ENCODE peak calls at places on chromosomes 6 and 20, in five cellular contexts. One of them, this sample, is unnamed.

GRCh38 chr6:38799529-38800184 is 84.5 kb downstream of the DNAH8 start:
- DNase-seq in cardiac fibroblast: no peak
- DNase-seq in nephron progenitor cell: no peak
- DNase-seq in astrocyte: no peak
- DNase-seq in AG09309: no peak
- DNase-seq in this sample: no peak

GRCh38 chr20:18314786-18315406 is 26.6 kb downstream of the ZNF133 start:
- DNase-seq in astrocyte: peak
- DNase-seq in nephron progenitor cell: no peak
- DNase-seq in AG09309: peak
- DNase-seq in cardiac fibroblast: peak
- DNase-seq in this sample: no peak

GRCh38 chr20:9971746-9972145 is 63.0 kb upstream of the ANKEF1 start:
- DNase-seq in cardiac fibroblast: no peak
- DNase-seq in AG09309: no peak
- DNase-seq in nephron progenitor cell: no peak
- DNase-seq in astrocyte: no peak
- DNase-seq in this sample: no peak

GRCh38 chr20:45368221-45368980 is 5.4 kb downstream of the SYS1 start:
- DNase-seq in nephron progenitor cell: no peak
- DNase-seq in astrocyte: no peak
- DNase-seq in AG09309: no peak
- DNase-seq in cardiac fibroblast: no peak
- DNase-seq in this sample: no peak

GRCh38 chr6:125748534-125749111 is 809 bp upstream of the HEY2 start:
- DNase-seq in astrocyte: no peak
- DNase-seq in AG09309: no peak
- DNase-seq in nephron progenitor cell: no peak
- DNase-seq in cardiac fibroblast: peak
- DNase-seq in this sample: no peak

GRCh38 chr6:89411019-89411268 is 1.1 kb downstream of the RRAGD start:
- DNase-seq in AG09309: no peak
- DNase-seq in astrocyte: no peak
- DNase-seq in cardiac fibroblast: no peak
- DNase-seq in nephron progenitor cell: no peak
- DNase-seq in this sample: no peak

GRCh38 chr6:28553986-28554881 is 28.6 kb downstream of the GPX5 start:
- DNase-seq in astrocyte: no peak
- DNase-seq in cardiac fibroblast: peak
- DNase-seq in AG09309: no peak
- DNase-seq in nephron progenitor cell: peak
- DNase-seq in this sample: no peak

GRCh38 chr6:7107578-7108195 is at the start of gene RREB1:
- DNase-seq in AG09309: no peak
- DNase-seq in nephron progenitor cell: peak
- DNase-seq in cardiac fibroblast: peak
- DNase-seq in astrocyte: peak
- DNase-seq in this sample: peak

GRCh38 chr6:6315660-6316059 is 4.8 kb downstream of the F13A1 start:
- DNase-seq in nephron progenitor cell: peak
- DNase-seq in astrocyte: no peak
- DNase-seq in AG09309: no peak
- DNase-seq in cardiac fibroblast: peak
- DNase-seq in this sample: no peak

GRCh38 chr20:15831201-15831600 is 742.0 kb downstream of the KIF16B start:
- DNase-seq in AG09309: no peak
- DNase-seq in nephron progenitor cell: no peak
- DNase-seq in cardiac fibroblast: no peak
- DNase-seq in astrocyte: no peak
- DNase-seq in this sample: no peak

GRCh38 chr20:34808583-34808982 is 16.9 kb downstream of the NCOA6 start:
- DNase-seq in cardiac fibroblast: no peak
- DNase-seq in astrocyte: no peak
- DNase-seq in AG09309: no peak
- DNase-seq in nephron progenitor cell: no peak
- DNase-seq in this sample: no peak

GRCh38 chr20:61310954-61311353 is 58.9 kb downstream of the CDH4 start:
- DNase-seq in cardiac fibroblast: no peak
- DNase-seq in AG09309: no peak
- DNase-seq in astrocyte: no peak
- DNase-seq in nephron progenitor cell: no peak
- DNase-seq in this sample: no peak

GRCh38 chr6:159700970-159701369 is 7.9 kb upstream of the SOD2 start:
- DNase-seq in nephron progenitor cell: no peak
- DNase-seq in AG09309: no peak
- DNase-seq in astrocyte: peak
- DNase-seq in cardiac fibroblast: no peak
- DNase-seq in this sample: no peak

GRCh38 chr6:139698526-139699182 is 324.2 kb upstream of the CITED2 start:
- DNase-seq in AG09309: no peak
- DNase-seq in cardiac fibroblast: peak
- DNase-seq in astrocyte: no peak
- DNase-seq in nephron progenitor cell: no peak
- DNase-seq in this sample: no peak

GRCh38 chr6:165616116-165616515 is 46.9 kb downstream of the PDE10A start:
- DNase-seq in AG09309: no peak
- DNase-seq in astrocyte: no peak
- DNase-seq in nephron progenitor cell: no peak
- DNase-seq in cardiac fibroblast: peak
- DNase-seq in this sample: no peak

GRCh38 chr6:128174724-128175123 is 273.9 kb upstream of the THEMIS start:
- DNase-seq in nephron progenitor cell: no peak
- DNase-seq in astrocyte: no peak
- DNase-seq in AG09309: no peak
- DNase-seq in cardiac fibroblast: no peak
- DNase-seq in this sample: no peak

GRCh38 chr20:10060223-10060622 is 25.4 kb downstream of the ANKEF1 start:
- DNase-seq in nephron progenitor cell: peak
- DNase-seq in cardiac fibroblast: no peak
- DNase-seq in AG09309: no peak
- DNase-seq in astrocyte: no peak
- DNase-seq in this sample: no peak

GRCh38 chr20:1734269-1734858 is 76.8 kb upstream of the SIRPG start:
- DNase-seq in AG09309: no peak
- DNase-seq in nephron progenitor cell: no peak
- DNase-seq in astrocyte: no peak
- DNase-seq in cardiac fibroblast: no peak
- DNase-seq in this sample: peak

GRCh38 chr6:1382883-1383728 is 6.3 kb upstream of the FOXF2 start:
- DNase-seq in AG09309: no peak
- DNase-seq in astrocyte: no peak
- DNase-seq in nephron progenitor cell: peak
- DNase-seq in cardiac fibroblast: no peak
- DNase-seq in this sample: no peak

GRCh38 chr20:40651121-40651520 is 37.9 kb downstream of the MAFB start:
- DNase-seq in cardiac fibroblast: peak
- DNase-seq in nephron progenitor cell: no peak
- DNase-seq in astrocyte: peak
- DNase-seq in AG09309: no peak
- DNase-seq in this sample: no peak

GRCh38 chr20:6058684-6059295 is 4.9 kb upstream of the LRRN4 start:
- DNase-seq in nephron progenitor cell: no peak
- DNase-seq in cardiac fibroblast: peak
- DNase-seq in astrocyte: peak
- DNase-seq in AG09309: no peak
- DNase-seq in this sample: no peak

GRCh38 chr6:14726816-14727493 is 518.9 kb upstream of the JARID2 start:
- DNase-seq in cardiac fibroblast: peak
- DNase-seq in nephron progenitor cell: no peak
- DNase-seq in AG09309: no peak
- DNase-seq in astrocyte: peak
- DNase-seq in this sample: no peak

GRCh38 chr6:24524801-24525200 is 30.0 kb downstream of the ALDH5A1 start:
- DNase-seq in AG09309: peak
- DNase-seq in astrocyte: peak
- DNase-seq in cardiac fibroblast: peak
- DNase-seq in nephron progenitor cell: peak
- DNase-seq in this sample: no peak

GRCh38 chr6:121503633-121504032 is 68.2 kb downstream of the GJA1 start:
- DNase-seq in AG09309: no peak
- DNase-seq in nephron progenitor cell: no peak
- DNase-seq in cardiac fibroblast: peak
- DNase-seq in astrocyte: peak
- DNase-seq in this sample: no peak

GRCh38 chr6:123398072-123398471 is 238.7 kb downstream of the TRDN start:
- DNase-seq in astrocyte: no peak
- DNase-seq in nephron progenitor cell: no peak
- DNase-seq in cardiac fibroblast: no peak
- DNase-seq in AG09309: no peak
- DNase-seq in this sample: no peak

GRCh38 chr20:10521836-10522235 is 86.7 kb downstream of the SLX4IP start:
- DNase-seq in nephron progenitor cell: no peak
- DNase-seq in astrocyte: no peak
- DNase-seq in AG09309: no peak
- DNase-seq in cardiac fibroblast: no peak
- DNase-seq in this sample: no peak

GRCh38 chr20:1296117-1296610 is 30.1 kb downstream of the SNPH start:
- DNase-seq in nephron progenitor cell: no peak
- DNase-seq in astrocyte: no peak
- DNase-seq in cardiac fibroblast: no peak
- DNase-seq in AG09309: no peak
- DNase-seq in this sample: no peak

GRCh38 chr6:83985308-83985713 is 48.3 kb upstream of the MRAP2 start:
- DNase-seq in AG09309: no peak
- DNase-seq in nephron progenitor cell: no peak
- DNase-seq in astrocyte: no peak
- DNase-seq in cardiac fibroblast: no peak
- DNase-seq in this sample: no peak

GRCh38 chr6:149855040-149855654 is 9.0 kb downstream of the LRP11 start:
- DNase-seq in AG09309: no peak
- DNase-seq in astrocyte: peak
- DNase-seq in nephron progenitor cell: no peak
- DNase-seq in cardiac fibroblast: peak
- DNase-seq in this sample: no peak

GRCh38 chr20:63361507-63362425 is 617 bp upstream of the CHRNA4 start:
- DNase-seq in AG09309: no peak
- DNase-seq in cardiac fibroblast: no peak
- DNase-seq in astrocyte: no peak
- DNase-seq in nephron progenitor cell: no peak
- DNase-seq in this sample: no peak

GRCh38 chr20:63359164-63359934 is 1.8 kb downstream of the CHRNA4 start:
- DNase-seq in nephron progenitor cell: no peak
- DNase-seq in AG09309: no peak
- DNase-seq in astrocyte: no peak
- DNase-seq in cardiac fibroblast: no peak
- DNase-seq in this sample: no peak

GRCh38 chr20:63357921-63358905 is 2.9 kb downstream of the CHRNA4 start:
- DNase-seq in nephron progenitor cell: no peak
- DNase-seq in astrocyte: no peak
- DNase-seq in cardiac fibroblast: no peak
- DNase-seq in AG09309: no peak
- DNase-seq in this sample: no peak

GRCh38 chr20:63360850-63361497 is at the start of gene CHRNA4:
- DNase-seq in astrocyte: no peak
- DNase-seq in nephron progenitor cell: peak
- DNase-seq in AG09309: no peak
- DNase-seq in cardiac fibroblast: no peak
- DNase-seq in this sample: no peak

DNA sequence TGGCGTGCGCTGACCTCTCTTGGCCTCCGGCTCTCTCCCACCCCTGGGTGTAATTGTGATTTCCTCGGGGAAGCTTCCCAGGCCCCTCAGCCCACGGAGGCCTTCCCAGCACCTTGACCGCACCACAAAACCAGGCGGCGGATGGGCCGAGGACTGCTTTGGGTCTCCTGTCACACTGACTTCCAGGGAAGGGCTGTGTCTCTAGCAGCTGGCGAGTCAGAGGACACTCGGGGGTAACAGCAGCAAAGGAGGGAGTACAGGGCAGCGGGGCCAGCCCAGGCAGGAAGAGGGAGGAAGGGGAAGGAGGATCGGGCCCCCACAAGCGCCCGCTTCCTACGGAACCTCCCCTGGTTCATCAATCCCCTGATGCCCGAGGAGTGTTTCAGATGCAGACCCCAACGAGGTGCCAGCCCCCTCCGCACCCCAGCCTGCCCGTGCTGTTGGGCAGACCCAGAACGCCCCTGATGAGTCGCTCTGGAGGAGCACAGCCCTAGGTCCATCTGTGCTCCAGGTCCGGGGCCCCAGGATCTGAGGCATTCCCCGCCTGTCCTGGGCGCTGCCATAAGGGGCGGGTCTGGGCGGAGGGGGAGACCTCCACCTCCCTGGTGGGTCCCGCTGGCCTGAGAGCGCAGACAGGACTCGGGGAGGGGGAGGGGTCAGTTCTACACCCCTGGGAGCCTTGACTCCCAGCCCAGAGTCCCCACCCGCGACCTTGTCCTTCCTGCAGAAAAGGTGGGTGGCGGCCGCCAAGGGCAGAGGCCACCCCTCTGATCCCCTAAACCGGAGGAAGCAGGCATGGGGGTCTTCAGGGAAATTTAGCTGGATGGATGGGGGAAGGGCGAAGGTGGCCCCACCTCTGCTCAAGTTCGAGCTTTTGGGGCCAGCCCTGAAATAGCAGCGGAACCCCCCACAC is 956 bp downstream of the CHRNA4 start:
- DNase-seq in nephron progenitor cell: no peak
- DNase-seq in cardiac fibroblast: no peak
- DNase-seq in AG09309: no peak
- DNase-seq in astrocyte: no peak
- DNase-seq in this sample: no peak
- TF ChIP-seq CTCF in nephron progenitor cell: no peak
- TF ChIP-seq CTCF in cardiac fibroblast: no peak
- TF ChIP-seq CTCF in AG09309: no peak
- TF ChIP-seq CTCF in astrocyte: no peak
- TF ChIP-seq CTCF in this sample: no peak

GRCh38 chr6:31321820-31322219 is 35.2 kb downstream of the HLA-B start:
- DNase-seq in cardiac fibroblast: no peak
- DNase-seq in nephron progenitor cell: no peak
- DNase-seq in AG09309: no peak
- DNase-seq in astrocyte: no peak
- DNase-seq in this sample: no peak
- TF ChIP-seq CTCF in cardiac fibroblast: no peak
- TF ChIP-seq CTCF in nephron progenitor cell: no peak
- TF ChIP-seq CTCF in AG09309: no peak
- TF ChIP-seq CTCF in astrocyte: no peak
- TF ChIP-seq CTCF in this sample: no peak

GRCh38 chr6:104713982-104714381 is 145.7 kb downstream of the HACE1 start:
- DNase-seq in nephron progenitor cell: no peak
- DNase-seq in AG09309: no peak
- DNase-seq in astrocyte: no peak
- DNase-seq in cardiac fibroblast: no peak
- DNase-seq in this sample: no peak
- TF ChIP-seq CTCF in nephron progenitor cell: no peak
- TF ChIP-seq CTCF in AG09309: no peak
- TF ChIP-seq CTCF in astrocyte: no peak
- TF ChIP-seq CTCF in cardiac fibroblast: no peak
- TF ChIP-seq CTCF in this sample: no peak

GRCh38 chr6:21310736-21311135 is 282.8 kb upstream of the SOX4 start:
- DNase-seq in nephron progenitor cell: no peak
- DNase-seq in astrocyte: no peak
- DNase-seq in AG09309: no peak
- DNase-seq in cardiac fibroblast: no peak
- DNase-seq in this sample: no peak

GRCh38 chr6:21317634-21318033 is 275.9 kb upstream of the SOX4 start:
- DNase-seq in astrocyte: no peak
- DNase-seq in cardiac fibroblast: no peak
- DNase-seq in nephron progenitor cell: no peak
- DNase-seq in AG09309: no peak
- DNase-seq in this sample: no peak

GRCh38 chr6:21309791-21310190 is 283.8 kb upstream of the SOX4 start:
- DNase-seq in nephron progenitor cell: peak
- DNase-seq in astrocyte: peak
- DNase-seq in AG09309: no peak
- DNase-seq in cardiac fibroblast: no peak
- DNase-seq in this sample: no peak

GRCh38 chr6:21312118-21312517 is 281.4 kb upstream of the SOX4 start:
- DNase-seq in cardiac fibroblast: no peak
- DNase-seq in nephron progenitor cell: no peak
- DNase-seq in astrocyte: no peak
- DNase-seq in AG09309: no peak
- DNase-seq in this sample: no peak
- TF ChIP-seq CTCF in cardiac fibroblast: no peak
- TF ChIP-seq CTCF in nephron progenitor cell: no peak
- TF ChIP-seq CTCF in astrocyte: no peak
- TF ChIP-seq CTCF in AG09309: no peak
- TF ChIP-seq CTCF in this sample: no peak

This sample was measured in CD4-positive, alpha-beta T cell.